ENCODE peak calls at places on chromosomes 4 and X, in eight cellular contexts. Y is AG10803, Z is left ventricle myocardium inferior, C is HFF-Myc, D is tibial nerve, X is prostate gland, B is epithelial cell of proximal tubule, F is HL-60. K is an unnamed sample.

GRCh38 chr4:176302283-176303275 is 17.2 kb upstream of the SPCS3 start:
- DNase-seq in Y (peak), Z (no peak), C (peak), D (no peak), X (no peak), B (peak), F (no peak), K (peak)

GRCh38 chrX:9866633-9867032 is 80.4 kb downstream of the SHROOM2 start:
- DNase-seq in Y (no peak), Z (no peak), C (no peak), D (no peak), X (no peak), B (no peak), F (no peak), K (no peak)

GRCh38 chr4:924107-925096 is 7.7 kb downstream of the GAK start:
- DNase-seq in Y (peak), Z (no peak), C (no peak), D (no peak), X (no peak), B (no peak), F (no peak), K (peak)

GRCh38 chrX:79081895-79082512 is 62.5 kb upstream of the GPR174 start:
- DNase-seq in Y (peak), Z (no peak), C (no peak), D (peak), X (no peak), B (no peak), F (no peak), K (no peak)

GRCh38 chr4:128565565-128566186 is 243.8 kb upstream of the JADE1 start:
- DNase-seq in Y (peak), Z (peak), C (no peak), D (no peak), X (no peak), B (no peak), F (no peak), K (no peak)

GRCh38 chr4:165873298-165874071 is 448 bp downstream of the TLL1 start:
- DNase-seq in Y (peak), Z (peak), C (no peak), D (no peak), X (peak), B (no peak), F (no peak), K (peak)

GRCh38 chr4:165199722-165200121 is 7.6 kb upstream of the KLHL2 start:
- DNase-seq in Y (peak), Z (no peak), C (no peak), D (no peak), X (peak), B (no peak), F (no peak), K (no peak)

GRCh38 chr4:13642576-13642975 is 15.1 kb upstream of the BOD1L1 start:
- DNase-seq in Y (peak), Z (no peak), C (no peak), D (peak), X (no peak), B (no peak), F (no peak), K (no peak)

GRCh38 chr4:42671431-42672194 is 14.7 kb upstream of the ATP8A1 start:
- DNase-seq in Y (no peak), Z (no peak), C (no peak), D (no peak), X (no peak), B (no peak), F (no peak), K (no peak)

GRCh38 chr4:139171878-139172691 is 4.9 kb downstream of the ELF2 start:
- DNase-seq in Y (peak), Z (no peak), C (no peak), D (no peak), X (no peak), B (no peak), F (no peak), K (peak)

GRCh38 chr4:1183985-1184773 is 11.8 kb upstream of the SPON2 start:
- DNase-seq in Y (no peak), Z (no peak), C (no peak), D (no peak), X (no peak), B (no peak), F (no peak), K (peak)

GRCh38 chr4:78057135-78057599 is at the start of gene FRAS1:
- DNase-seq in Y (peak), Z (peak), C (peak), D (no peak), X (peak), B (no peak), F (no peak), K (peak)

GRCh38 chr4:127049506-127049905 is 583.3 kb upstream of the INTU start:
- DNase-seq in Y (no peak), Z (no peak), C (no peak), D (no peak), X (no peak), B (peak), F (no peak), K (no peak)

GRCh38 chrX:74372272-74372671 is 49.0 kb upstream of the SLC16A2 start:
- DNase-seq in Y (no peak), Z (no peak), C (no peak), D (no peak), X (no peak), B (no peak), F (no peak), K (peak)

GRCh38 chrX:141176586-141177451 is at the start of gene LDOC1:
- DNase-seq in Y (peak), Z (peak), C (peak), D (peak), X (peak), B (no peak), F (no peak), K (peak)

GRCh38 chr4:1449833-1450741 is 43.8 kb upstream of the NKX1-1 start:
- DNase-seq in Y (no peak), Z (no peak), C (no peak), D (no peak), X (no peak), B (no peak), F (no peak), K (peak)

GRCh38 chr4:42995343-42995944 is 102.9 kb downstream of the GRXCR1 start:
- DNase-seq in Y (peak), Z (no peak), C (peak), D (no peak), X (no peak), B (peak), F (peak), K (peak)

GRCh38 chr4:40685300-40685699 is 55.6 kb upstream of the RBM47 start:
- DNase-seq in Y (peak), Z (no peak), C (no peak), D (no peak), X (no peak), B (no peak), F (no peak), K (peak)

GRCh38 chrX:53481816-53482485 is 47.8 kb upstream of the HSD17B10 start:
- DNase-seq in Y (peak), Z (no peak), C (peak), D (peak), X (peak), B (peak), F (no peak), K (peak)

GRCh38 chr4:20645231-20645630 is 55.0 kb upstream of the PACRGL start:
- DNase-seq in Y (no peak), Z (no peak), C (no peak), D (no peak), X (no peak), B (no peak), F (no peak), K (no peak)

GRCh38 chrX:40694833-40695232 is 40.5 kb downstream of the MED14 start:
- DNase-seq in Y (no peak), Z (no peak), C (no peak), D (no peak), X (no peak), B (no peak), F (no peak), K (no peak)

GRCh38 chr4:99633772-99634171 is 23.9 kb downstream of the C4orf54 start:
- DNase-seq in Y (no peak), Z (no peak), C (no peak), D (no peak), X (no peak), B (no peak), F (no peak), K (no peak)

DNA sequence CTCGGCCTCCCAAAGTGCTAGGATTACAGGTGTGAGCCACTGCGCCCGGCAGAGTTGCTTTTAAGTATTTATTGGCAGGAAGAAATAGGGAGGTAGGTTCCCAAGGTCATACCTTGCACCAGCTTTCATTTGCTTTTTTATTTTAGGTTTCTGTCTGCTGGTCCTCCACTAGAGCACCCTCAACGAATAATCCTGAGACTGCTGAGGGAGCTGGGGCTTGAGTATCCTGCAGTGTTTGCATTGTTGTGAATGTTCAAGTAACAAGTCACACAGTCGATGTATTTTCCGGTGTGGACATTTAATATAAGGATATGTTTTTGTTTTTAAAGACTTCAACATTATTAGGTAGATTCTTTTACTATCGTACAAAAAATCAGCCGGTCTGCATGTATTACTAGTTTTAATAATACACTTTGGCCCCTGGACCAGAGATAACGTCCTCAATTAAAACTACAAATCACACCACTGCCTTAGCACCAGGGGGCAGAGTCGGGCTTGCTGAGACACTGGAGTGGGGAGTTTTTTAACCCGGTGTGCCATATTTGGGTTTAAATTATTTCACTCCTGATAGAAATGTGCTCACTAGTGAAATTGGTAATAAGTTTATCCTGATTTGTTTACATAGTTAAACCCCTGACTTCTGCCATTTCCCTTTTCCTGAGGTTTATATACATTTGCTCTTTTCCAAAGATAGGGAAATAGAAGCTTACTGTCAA is 11.6 kb downstream of the SMIM20 start:
- DNase-seq in Y (peak), Z (peak), C (no peak), D (peak), X (no peak), B (no peak), F (no peak), K (peak)
- TF ChIP-seq CTCF in Y (peak), Z (peak), C (peak), D (peak), X (no peak), B (peak), F (peak), K (peak)

GRCh38 chr4:186039697-186040096 is 29.3 kb upstream of the TLR3 start:
- DNase-seq in Y (no peak), Z (no peak), C (no peak), D (no peak), X (no peak), B (no peak), F (no peak), K (no peak)
- H3K4me3 ChIP-seq in Y (no peak), Z (peak), C (no peak), D (no peak), X (no peak), B (no peak), F (no peak), K (peak)

DNA sequence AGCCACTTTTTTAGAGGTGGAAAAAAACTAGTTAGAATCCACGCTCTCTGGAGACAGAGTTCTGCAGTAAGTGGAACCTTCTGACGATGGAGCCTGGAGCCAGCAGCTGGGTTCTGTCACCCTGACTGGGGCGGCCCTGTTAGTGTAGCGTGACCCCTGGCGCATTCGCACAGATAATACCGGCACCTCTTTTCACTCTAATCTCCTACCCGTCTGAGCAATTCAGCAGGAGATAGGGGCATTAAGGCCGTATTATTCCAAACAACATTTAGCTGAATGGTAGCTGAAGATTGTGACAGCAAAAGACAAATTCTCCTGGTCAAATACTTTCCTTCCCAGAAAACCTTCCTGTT is 292.6 kb downstream of the FBXO8 start:
- DNase-seq in Y (no peak), Z (peak), C (no peak), D (no peak), X (no peak), B (no peak), F (no peak), K (no peak)
- TF ChIP-seq CTCF in Y (no peak), Z (peak), C (no peak), D (no peak), X (no peak), B (no peak), F (no peak), K (no peak)

DNA sequence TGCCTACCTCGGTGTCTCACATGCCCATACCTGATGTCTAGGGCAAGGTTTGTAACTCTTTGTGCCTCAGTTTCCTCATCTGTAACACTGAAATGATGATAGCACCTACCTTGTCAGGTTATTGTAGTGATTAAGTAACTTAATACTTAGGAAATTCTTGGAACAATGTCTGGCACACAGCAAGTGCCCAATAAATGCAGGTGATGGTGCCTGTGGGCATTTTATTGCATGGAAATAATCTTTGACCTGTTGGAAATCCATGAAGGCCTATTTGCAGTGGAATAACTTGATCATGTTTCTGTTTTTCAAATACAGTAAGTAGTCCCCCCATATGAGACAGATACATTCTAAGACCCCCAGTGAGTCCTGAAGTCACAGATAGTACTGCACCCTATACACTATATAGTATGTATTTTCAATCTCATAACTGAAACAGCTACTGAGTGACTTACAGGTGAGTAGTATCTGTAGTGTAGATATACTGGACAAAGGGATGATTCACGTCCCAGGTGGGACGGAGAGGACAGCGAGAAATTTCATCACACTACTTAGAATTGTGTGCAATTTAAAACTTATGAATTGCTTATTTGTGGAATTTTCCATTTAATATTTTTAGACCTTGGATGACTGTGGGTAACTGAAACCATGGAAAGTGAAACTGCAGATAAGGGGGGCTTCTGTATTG is 42.1 kb downstream of the AFF1 start:
- DNase-seq in Y (no peak), Z (no peak), C (no peak), D (no peak), X (no peak), B (no peak), F (no peak), K (no peak)
- H3K4me3 ChIP-seq in Y (no peak), Z (no peak), C (no peak), D (no peak), X (no peak), B (no peak), F (no peak), K (no peak)

DNA sequence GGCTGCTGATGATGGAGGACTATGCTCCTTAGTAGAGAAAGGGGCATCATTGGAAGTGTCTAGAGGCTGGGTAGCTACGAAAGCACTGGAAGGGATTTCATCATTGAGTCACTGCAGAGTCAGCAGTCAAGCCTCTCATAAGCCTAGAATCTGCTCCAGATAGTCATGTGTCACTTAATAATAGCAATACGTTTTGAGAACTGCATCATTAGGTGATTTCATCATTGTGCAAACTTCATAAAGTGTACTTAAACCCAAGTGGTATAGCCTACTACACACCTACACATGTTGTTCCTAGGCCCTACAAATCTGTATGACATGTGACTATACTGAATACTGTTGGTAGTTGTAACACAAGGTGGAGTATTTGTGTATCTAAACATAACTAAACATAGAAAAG is 165.6 kb downstream of the PTTG2 start:
- DNase-seq in Y (no peak), Z (no peak), C (no peak), D (no peak), X (no peak), B (no peak), F (no peak), K (no peak)
- TF ChIP-seq CTCF in Y (no peak), Z (no peak), C (no peak), D (no peak), X (no peak), B (no peak), F (no peak), K (no peak)

GRCh38 chr4:38669233-38669632 is 5.2 kb downstream of the KLF3 start:
- DNase-seq in Y (no peak), Z (no peak), C (no peak), D (no peak), X (no peak), B (no peak), F (no peak), K (peak)
- H3K4me3 ChIP-seq in Y (no peak), Z (peak), C (no peak), D (no peak), X (no peak), B (no peak), F (no peak), K (no peak)

GRCh38 chrX:102018208-102018607 is 86.4 kb upstream of the ZMAT1 start:
- DNase-seq in Y (no peak), Z (no peak), C (no peak), D (no peak), X (no peak), B (no peak), F (no peak), K (no peak)
- TF ChIP-seq CTCF in Y (no peak), Z (no peak), C (no peak), D (no peak), X (no peak), B (no peak), F (no peak), K (no peak)

GRCh38 chr4:39655206-39655605 is 16.5 kb upstream of the SMIM14 start:
- DNase-seq in Y (no peak), Z (no peak), C (no peak), D (no peak), X (no peak), B (no peak), F (no peak), K (no peak)
- H3K4me3 ChIP-seq in Y (no peak), Z (no peak), C (no peak), D (no peak), X (no peak), B (no peak), F (no peak), K (no peak)